ENCODE peak calls at places on chromosome 13, in five cellular contexts. O is small intestine, Z is A673, C is upper lobe of left lung, U is right lobe of liver. T is an unnamed sample. For H3K4me1, the result is how much of the 10 kb centered on the place peaks cover.

GRCh38 chr13:38872693-38873092 is 117.9 kb downstream of the STOML3 start:
- DNase-seq in Z (peak), U (peak), C (no peak), O (no peak), T (peak)

GRCh38 chr13:51201886-51202285 is 20.3 kb upstream of the FAM124A start:
- DNase-seq in Z (no peak), U (no peak), O (no peak), C (no peak), T (no peak)

GRCh38 chr13:39417643-39418042 is 185.3 kb downstream of the LHFPL6 start:
- DNase-seq in O (no peak), C (peak), Z (peak), U (no peak), T (no peak)

GRCh38 chr13:50990050-50990449 is 80.5 kb downstream of the RNASEH2B start:
- DNase-seq in C (no peak), O (no peak), U (no peak), Z (no peak), T (no peak)

GRCh38 chr13:79485014-79485441 is 4.1 kb downstream of the NDFIP2 start:
- DNase-seq in Z (no peak), C (no peak), O (peak), U (peak), T (peak)

GRCh38 chr13:28611654-28612131 is 47.2 kb upstream of the POMP start:
- DNase-seq in Z (peak), C (no peak), U (no peak), O (no peak), T (no peak)

GRCh38 chr13:50345804-50346203 is 330.6 kb downstream of the KCNRG start:
- DNase-seq in C (no peak), Z (no peak), O (no peak), U (no peak), T (no peak)

GRCh38 chr13:51222510-51223283 is 499 bp downstream of the FAM124A start:
- DNase-seq in U (no peak), Z (peak), C (no peak), O (peak), T (no peak)

GRCh38 chr13:32883501-32883900 is 132.7 kb upstream of the KL start:
- DNase-seq in O (no peak), C (no peak), Z (peak), U (no peak), T (peak)

GRCh38 chr13:113862191-113862765 is 1.6 kb downstream of the GAS6 start:
- DNase-seq in O (no peak), U (no peak), C (peak), Z (no peak), T (no peak)

GRCh38 chr13:46179576-46180368 is 2.2 kb downstream of the LCP1 start:
- DNase-seq in C (no peak), U (peak), Z (no peak), O (peak), T (peak)

GRCh38 chr13:48746816-48747215 is 93.1 kb downstream of the CYSLTR2 start:
- DNase-seq in U (no peak), C (no peak), O (no peak), Z (no peak), T (no peak)

GRCh38 chr13:108551674-108552073 is 77.7 kb upstream of the MYO16 start:
- DNase-seq in C (no peak), Z (no peak), O (no peak), U (no peak), T (no peak)

GRCh38 chr13:57137631-57138030 is 3.1 kb upstream of the PRR20A start:
- DNase-seq in C (no peak), U (no peak), O (peak), Z (no peak), T (no peak)

GRCh38 chr13:87810391-87810801 is 139.2 kb downstream of the SLITRK5 start:
- DNase-seq in C (peak), U (no peak), Z (no peak), O (no peak), T (peak)

GRCh38 chr13:97076898-97077297 is 82.6 kb upstream of the OXGR1 start:
- DNase-seq in C (no peak), Z (peak), O (no peak), U (no peak), T (no peak)

GRCh38 chr13:50079278-50080157 is 64.3 kb downstream of the KCNRG start:
- DNase-seq in O (peak), C (no peak), U (no peak), Z (no peak), T (no peak)

GRCh38 chr13:51324714-51325440 is 14.6 kb upstream of the SERPINE3 start:
- DNase-seq in Z (no peak), U (no peak), O (no peak), C (no peak), T (no peak)

GRCh38 chr13:42615691-42616090 is 41.7 kb downstream of the TNFSF11 start:
- DNase-seq in Z (peak), O (no peak), C (no peak), U (no peak), T (no peak)

GRCh38 chr13:18952225-18953016 is 229.2 kb downstream of the TUBA3C start:
- DNase-seq in O (no peak), U (no peak), C (peak), Z (no peak), T (peak)

GRCh38 chr13:75072368-75072767 is 409.6 kb downstream of the TBC1D4 start:
- DNase-seq in U (no peak), Z (no peak), O (no peak), C (no peak), T (no peak)

GRCh38 chr13:100728201-100728600 is 53.6 kb upstream of the TMTC4 start:
- DNase-seq in Z (no peak), U (no peak), C (no peak), O (no peak), T (no peak)

GRCh38 chr13:48000559-48001126 is 430 bp downstream of the SUCLA2 start:
- DNase-seq in O (peak), C (no peak), Z (no peak), U (no peak), T (peak)

GRCh38 chr13:28568286-28568685 is 73.4 kb upstream of the FLT1 start:
- DNase-seq in Z (peak), O (peak), C (no peak), U (peak), T (peak)

GRCh38 chr13:27309401-27309958 is 38.9 kb downstream of the RASL11A start:
- DNase-seq in C (no peak), O (peak), Z (no peak), U (no peak), T (no peak)

GRCh38 chr13:100280681-100281080 is 191.8 kb downstream of the PCCA start:
- DNase-seq in Z (no peak), U (no peak), C (no peak), O (no peak), T (no peak)

GRCh38 chr13:62829476-62829875 is 1413.8 kb upstream of the PCDH20 start:
- DNase-seq in Z (peak), U (no peak), C (no peak), O (no peak), T (no peak)

GRCh38 chr13:109159650-109160309 is 530.4 kb downstream of the MYO16 start:
- DNase-seq in C (no peak), U (no peak), Z (no peak), O (no peak), T (no peak)

GRCh38 chr13:51666316-51666715 is 82.1 kb downstream of the WDFY2 start:
- DNase-seq in Z (no peak), U (no peak), C (no peak), O (no peak), T (no peak)

GRCh38 chr13:38688674-38689073 is 1.8 kb downstream of the FREM2 start:
- DNase-seq in C (no peak), Z (no peak), O (no peak), U (no peak), T (peak)

GRCh38 chr13:101144808-101145419 is 271.4 kb downstream of the NALCN start:
- DNase-seq in U (no peak), C (no peak), Z (peak), O (peak), T (no peak)

GRCh38 chr13:25923217-25924085 is 128.4 kb downstream of the SHISA2 start:
- DNase-seq in C (no peak), U (no peak), O (no peak), Z (no peak), T (no peak)

GRCh38 chr13:83211301-83211700 is 671.0 kb downstream of the SLITRK1 start:
- DNase-seq in U (no peak), C (no peak), O (no peak), Z (no peak), T (no peak)

GRCh38 chr13:40749327-40749726 is 21.7 kb downstream of the MRPS31 start:
- DNase-seq in Z (no peak), O (no peak), C (no peak), U (no peak), T (no peak)

GRCh38 chr13:20177049-20177831 is 15.5 kb downstream of the GJB2 start:
- DNase-seq in Z (no peak), C (peak), U (no peak), O (no peak), T (no peak)
- H3K4me3 ChIP-seq in Z (no peak), C (peak), U (no peak), O (no peak), T (peak)

GRCh38 chr13:73937420-73937819 is 196.8 kb downstream of the KLF12 start:
- DNase-seq in O (no peak), U (no peak), Z (peak), C (no peak), T (no peak)
- H3K4me1 ChIP-seq in O (under half), U (under half), Z (under half), C (under half), T (under half)

DNA sequence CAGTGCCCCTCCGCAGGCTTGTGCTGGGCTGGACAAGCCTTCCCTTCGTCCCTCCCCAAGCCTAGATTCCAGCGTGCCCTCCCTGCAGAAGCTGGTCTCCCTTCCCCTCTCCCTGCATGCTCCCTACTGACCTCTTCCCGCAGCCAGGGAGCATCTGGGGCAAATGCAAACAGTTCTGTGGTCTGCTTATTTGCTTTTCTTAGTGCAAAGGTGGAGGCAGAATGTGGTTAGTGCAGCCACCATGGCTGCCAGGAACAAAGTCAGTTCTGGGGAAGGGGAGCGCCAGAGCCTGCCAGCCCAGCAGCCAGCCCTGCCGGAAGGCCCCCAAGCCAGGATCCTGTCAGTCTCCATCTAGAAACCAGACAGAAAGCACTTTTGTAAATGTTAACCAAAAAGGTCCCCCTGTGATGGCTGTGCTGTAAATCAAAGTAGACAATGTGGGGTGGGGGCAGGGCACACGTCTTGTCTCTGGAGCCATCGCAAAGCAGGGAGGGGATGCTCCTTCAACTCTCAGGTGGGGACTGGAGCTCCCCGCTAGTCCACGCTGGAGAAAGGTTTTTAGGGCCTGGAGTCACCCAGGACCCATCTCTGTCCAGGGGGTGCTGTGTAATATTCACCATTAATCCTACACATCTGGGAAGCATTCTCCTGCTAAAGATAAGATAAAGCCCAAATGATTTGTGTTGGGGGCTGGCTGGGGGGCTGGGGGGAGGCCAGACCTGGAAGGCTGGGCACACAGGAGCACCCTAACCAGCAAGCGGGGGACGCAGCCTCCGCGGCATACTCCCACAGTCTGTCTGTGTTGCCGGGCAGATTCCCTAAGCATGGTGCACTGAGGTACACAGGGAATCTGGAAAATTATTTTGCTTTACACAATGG is 30.9 kb downstream of the SERP2 start:
- DNase-seq in O (peak), C (no peak), Z (no peak), U (peak), T (no peak)
- H3K4me3 ChIP-seq in O (peak), C (no peak), Z (no peak), U (peak), T (no peak)

DNA sequence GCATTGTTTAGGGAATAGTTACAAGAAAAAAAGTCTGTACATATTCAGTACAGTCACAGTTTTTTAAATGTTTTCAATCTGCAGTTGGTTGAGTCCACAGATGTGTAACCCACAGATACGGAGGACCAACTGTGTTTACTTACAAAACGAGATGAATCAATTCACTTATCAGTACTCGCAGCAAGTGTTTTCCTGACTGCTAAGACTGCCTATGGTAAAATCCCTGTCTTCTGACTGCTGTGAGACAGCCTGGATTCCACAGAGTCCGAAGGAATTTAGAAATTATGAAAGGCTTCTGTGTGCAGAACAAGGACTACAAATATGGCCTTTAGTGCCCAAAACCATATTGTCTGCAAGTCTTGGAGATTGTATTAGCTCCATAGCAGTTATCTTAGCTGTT is 45.7 kb upstream of the C1QTNF9 start:
- DNase-seq in C (no peak), U (no peak), Z (no peak), O (no peak), T (no peak)
- H3K4me1 ChIP-seq in C (under half), U (under half), Z (under half), O (under half), T (under half)

GRCh38 chr13:106942558-106942957 is 374.6 kb upstream of the ARGLU1 start:
- DNase-seq in U (no peak), O (no peak), Z (no peak), C (no peak), T (no peak)

GRCh38 chr13:106941779-106942178 is 373.8 kb upstream of the ARGLU1 start:
- DNase-seq in U (no peak), O (no peak), C (no peak), Z (no peak), T (no peak)
- H3K4me3 ChIP-seq in U (no peak), O (no peak), C (no peak), Z (no peak), T (no peak)

GRCh38 chr13:106488671-106489070 is 46.8 kb downstream of the EFNB2 start:
- DNase-seq in O (peak), C (no peak), U (no peak), Z (no peak), T (no peak)
- H3K4me1 ChIP-seq in O (under half), C (under half), U (under half), Z (under half), T (under half)

DNA sequence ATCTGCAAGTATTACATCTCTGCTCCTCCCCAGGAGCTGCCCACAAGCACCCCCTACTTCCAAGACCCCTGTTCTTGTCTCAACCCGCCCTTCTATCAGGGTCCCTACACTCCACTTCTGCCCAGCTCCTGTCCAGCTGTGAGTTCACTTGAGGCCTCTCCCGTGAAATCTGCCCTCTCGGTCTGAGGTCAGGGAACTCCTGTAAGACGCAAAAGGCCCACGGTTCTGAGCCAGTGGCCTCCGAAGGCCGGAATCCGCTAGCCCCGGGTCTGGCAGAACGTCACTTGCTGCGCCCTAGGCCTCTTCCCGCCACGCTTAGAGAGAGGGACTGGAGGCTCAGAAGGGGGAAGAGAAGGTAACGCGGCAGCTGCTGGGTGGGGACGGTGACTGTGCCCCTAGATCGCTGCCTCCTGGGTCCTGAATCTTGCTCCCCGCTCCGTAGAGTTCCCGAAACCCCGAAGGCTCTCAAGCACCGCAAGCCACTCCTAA is 912 bp upstream of the FARP1 start:
- DNase-seq in O (no peak), U (peak), C (no peak), Z (no peak), T (peak)
- H3K4me3 ChIP-seq in O (peak), U (peak), C (peak), Z (peak), T (peak)

DNA sequence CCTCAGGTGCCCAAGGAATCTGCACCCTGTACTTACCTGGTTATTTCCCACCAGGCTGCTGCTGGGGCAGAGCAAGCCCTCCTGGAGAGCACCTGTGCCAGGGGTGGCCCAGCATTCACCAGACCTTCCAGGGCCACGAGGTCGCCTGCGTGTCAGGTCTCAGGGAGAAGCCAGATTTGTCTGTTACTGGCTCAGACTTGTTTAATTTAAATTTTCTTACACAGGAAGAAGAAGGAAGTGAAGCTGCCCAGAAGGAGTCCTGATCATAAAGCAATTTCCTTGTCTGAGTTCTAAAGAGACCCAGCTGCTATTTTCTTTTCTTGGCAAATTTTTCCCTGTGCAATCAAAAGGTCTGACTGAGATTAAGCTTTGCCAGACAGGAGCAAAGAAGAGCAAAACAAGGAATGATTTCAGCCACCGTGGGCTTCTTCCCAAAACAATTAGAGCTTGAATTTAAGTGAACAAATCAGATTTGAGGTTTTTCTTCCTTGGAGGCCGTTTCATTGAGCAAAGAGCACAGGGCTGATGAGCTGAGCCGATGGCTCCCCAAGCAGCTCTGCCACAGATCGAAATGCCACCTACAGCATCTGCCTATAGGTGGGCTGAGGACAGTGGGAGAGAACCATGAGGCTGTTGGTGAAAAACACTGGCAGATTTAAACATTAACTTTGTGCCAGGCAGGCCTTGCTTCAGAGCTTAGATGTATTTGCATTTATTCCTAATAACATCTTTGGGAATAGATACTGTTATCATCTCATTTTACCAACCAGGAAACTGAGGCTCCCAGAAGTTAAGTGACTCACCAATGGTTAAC is 40.2 kb downstream of the HSPH1 start:
- DNase-seq in C (no peak), O (no peak), U (no peak), Z (no peak), T (no peak)
- H3K4me1 ChIP-seq in C (under half), O (under half), U (under half), Z (under half), T (under half)

T was measured in pancreas.